ENCODE peak calls at places on chromosomes 3 and 15, in six cellular contexts. One of them, this sample, is unnamed.

GRCh38 chr3:108183178-108183577 is 39.0 kb downstream of the IFT57 start:
- DNase-seq in A549: no peak
- DNase-seq in endothelial cell: no peak
- DNase-seq in choroid plexus epithelial cell: peak
- DNase-seq in GM06990: no peak
- DNase-seq in MCF 10A: no peak
- DNase-seq in this sample: no peak

GRCh38 chr15:73934281-73934680 is 8.0 kb downstream of the LOXL1 start:
- DNase-seq in A549: no peak
- DNase-seq in MCF 10A: no peak
- DNase-seq in choroid plexus epithelial cell: no peak
- DNase-seq in GM06990: no peak
- DNase-seq in endothelial cell: no peak
- DNase-seq in this sample: no peak

GRCh38 chr15:87561641-87562040 is 694.9 kb downstream of the NTRK3 start:
- DNase-seq in endothelial cell: no peak
- DNase-seq in choroid plexus epithelial cell: no peak
- DNase-seq in GM06990: no peak
- DNase-seq in MCF 10A: no peak
- DNase-seq in A549: no peak
- DNase-seq in this sample: no peak

GRCh38 chr15:48323294-48323693 is 7.9 kb upstream of the DUT start:
- DNase-seq in GM06990: no peak
- DNase-seq in A549: no peak
- DNase-seq in endothelial cell: no peak
- DNase-seq in choroid plexus epithelial cell: no peak
- DNase-seq in MCF 10A: no peak
- DNase-seq in this sample: no peak

GRCh38 chr15:31300208-31300661 is 26.4 kb upstream of the KLF13 start:
- DNase-seq in MCF 10A: no peak
- DNase-seq in A549: no peak
- DNase-seq in choroid plexus epithelial cell: no peak
- DNase-seq in GM06990: no peak
- DNase-seq in endothelial cell: no peak
- DNase-seq in this sample: no peak

GRCh38 chr15:91685436-91685835 is 168.1 kb upstream of the SLCO3A1 start:
- DNase-seq in GM06990: no peak
- DNase-seq in endothelial cell: no peak
- DNase-seq in choroid plexus epithelial cell: no peak
- DNase-seq in MCF 10A: no peak
- DNase-seq in A549: no peak
- DNase-seq in this sample: no peak

GRCh38 chr15:69160976-69161877 is 792 bp downstream of the GLCE start:
- DNase-seq in endothelial cell: peak
- DNase-seq in choroid plexus epithelial cell: peak
- DNase-seq in MCF 10A: peak
- DNase-seq in A549: peak
- DNase-seq in GM06990: peak
- DNase-seq in this sample: no peak

GRCh38 chr3:120762575-120762974 is 20.0 kb downstream of the GTF2E1 start:
- DNase-seq in GM06990: no peak
- DNase-seq in choroid plexus epithelial cell: peak
- DNase-seq in A549: no peak
- DNase-seq in endothelial cell: no peak
- DNase-seq in MCF 10A: no peak
- DNase-seq in this sample: no peak

GRCh38 chr3:169772530-169772950 is 656 bp upstream of the MYNN start:
- DNase-seq in MCF 10A: peak
- DNase-seq in endothelial cell: peak
- DNase-seq in GM06990: no peak
- DNase-seq in choroid plexus epithelial cell: peak
- DNase-seq in A549: peak
- DNase-seq in this sample: no peak

GRCh38 chr3:118960876-118961275 is 73.8 kb downstream of the IGSF11 start:
- DNase-seq in MCF 10A: peak
- DNase-seq in choroid plexus epithelial cell: no peak
- DNase-seq in GM06990: no peak
- DNase-seq in A549: no peak
- DNase-seq in endothelial cell: no peak
- DNase-seq in this sample: no peak

GRCh38 chr3:126494204-126494603 is 18.5 kb upstream of the ZXDC start:
- DNase-seq in MCF 10A: no peak
- DNase-seq in endothelial cell: no peak
- DNase-seq in GM06990: no peak
- DNase-seq in A549: no peak
- DNase-seq in choroid plexus epithelial cell: no peak
- DNase-seq in this sample: no peak

GRCh38 chr15:72838311-72838731 is 54.8 kb upstream of the ADPGK start:
- DNase-seq in A549: no peak
- DNase-seq in endothelial cell: no peak
- DNase-seq in MCF 10A: peak
- DNase-seq in GM06990: no peak
- DNase-seq in choroid plexus epithelial cell: peak
- DNase-seq in this sample: no peak

GRCh38 chr3:129058441-129059194 is 2.0 kb upstream of the GP9 start:
- DNase-seq in choroid plexus epithelial cell: no peak
- DNase-seq in GM06990: no peak
- DNase-seq in endothelial cell: no peak
- DNase-seq in MCF 10A: peak
- DNase-seq in A549: no peak
- DNase-seq in this sample: no peak

GRCh38 chr3:108283006-108283405 is 13.3 kb upstream of the HHLA2 start:
- DNase-seq in A549: no peak
- DNase-seq in MCF 10A: no peak
- DNase-seq in choroid plexus epithelial cell: peak
- DNase-seq in GM06990: no peak
- DNase-seq in endothelial cell: no peak
- DNase-seq in this sample: no peak

GRCh38 chr3:115832265-115832664 is 209.0 kb downstream of the GAP43 start:
- DNase-seq in A549: no peak
- DNase-seq in endothelial cell: no peak
- DNase-seq in MCF 10A: no peak
- DNase-seq in GM06990: no peak
- DNase-seq in choroid plexus epithelial cell: no peak
- DNase-seq in this sample: no peak

GRCh38 chr15:80121546-80121945 is 31.3 kb upstream of the FAH start:
- DNase-seq in A549: no peak
- DNase-seq in GM06990: no peak
- DNase-seq in choroid plexus epithelial cell: no peak
- DNase-seq in MCF 10A: peak
- DNase-seq in endothelial cell: no peak
- DNase-seq in this sample: no peak

GRCh38 chr15:97248376-97248775 is 712.1 kb upstream of the ARRDC4 start:
- DNase-seq in A549: no peak
- DNase-seq in endothelial cell: no peak
- DNase-seq in choroid plexus epithelial cell: no peak
- DNase-seq in MCF 10A: no peak
- DNase-seq in GM06990: no peak
- DNase-seq in this sample: no peak

GRCh38 chr15:69664572-69665326 is 212.1 kb downstream of the RPLP1 start:
- DNase-seq in GM06990: no peak
- DNase-seq in endothelial cell: no peak
- DNase-seq in choroid plexus epithelial cell: no peak
- DNase-seq in MCF 10A: no peak
- DNase-seq in A549: peak
- DNase-seq in this sample: no peak

GRCh38 chr3:17982211-17982880 is 239.9 kb upstream of the TBC1D5 start:
- DNase-seq in endothelial cell: no peak
- DNase-seq in MCF 10A: no peak
- DNase-seq in choroid plexus epithelial cell: no peak
- DNase-seq in A549: no peak
- DNase-seq in GM06990: no peak
- DNase-seq in this sample: no peak

GRCh38 chr3:17974206-17974841 is 231.9 kb upstream of the TBC1D5 start:
- DNase-seq in MCF 10A: no peak
- DNase-seq in choroid plexus epithelial cell: peak
- DNase-seq in GM06990: no peak
- DNase-seq in A549: no peak
- DNase-seq in endothelial cell: no peak
- DNase-seq in this sample: no peak

GRCh38 chr3:17983106-17983505 is 240.7 kb upstream of the TBC1D5 start:
- DNase-seq in choroid plexus epithelial cell: no peak
- DNase-seq in A549: no peak
- DNase-seq in GM06990: no peak
- DNase-seq in endothelial cell: no peak
- DNase-seq in MCF 10A: no peak
- DNase-seq in this sample: no peak

GRCh38 chr3:17979911-17980310 is 237.5 kb upstream of the TBC1D5 start:
- DNase-seq in choroid plexus epithelial cell: no peak
- DNase-seq in A549: no peak
- DNase-seq in endothelial cell: no peak
- DNase-seq in MCF 10A: no peak
- DNase-seq in GM06990: no peak
- DNase-seq in this sample: no peak

GRCh38 chr3:17979248-17979647 is 236.8 kb upstream of the TBC1D5 start:
- DNase-seq in endothelial cell: peak
- DNase-seq in A549: no peak
- DNase-seq in choroid plexus epithelial cell: no peak
- DNase-seq in GM06990: no peak
- DNase-seq in MCF 10A: peak
- DNase-seq in this sample: no peak
- TF ChIP-seq CTCF in endothelial cell: no peak
- TF ChIP-seq CTCF in A549: peak
- TF ChIP-seq CTCF in choroid plexus epithelial cell: no peak
- TF ChIP-seq CTCF in GM06990: no peak
- TF ChIP-seq CTCF in MCF 10A: no peak
- TF ChIP-seq CTCF in this sample: peak

DNA sequence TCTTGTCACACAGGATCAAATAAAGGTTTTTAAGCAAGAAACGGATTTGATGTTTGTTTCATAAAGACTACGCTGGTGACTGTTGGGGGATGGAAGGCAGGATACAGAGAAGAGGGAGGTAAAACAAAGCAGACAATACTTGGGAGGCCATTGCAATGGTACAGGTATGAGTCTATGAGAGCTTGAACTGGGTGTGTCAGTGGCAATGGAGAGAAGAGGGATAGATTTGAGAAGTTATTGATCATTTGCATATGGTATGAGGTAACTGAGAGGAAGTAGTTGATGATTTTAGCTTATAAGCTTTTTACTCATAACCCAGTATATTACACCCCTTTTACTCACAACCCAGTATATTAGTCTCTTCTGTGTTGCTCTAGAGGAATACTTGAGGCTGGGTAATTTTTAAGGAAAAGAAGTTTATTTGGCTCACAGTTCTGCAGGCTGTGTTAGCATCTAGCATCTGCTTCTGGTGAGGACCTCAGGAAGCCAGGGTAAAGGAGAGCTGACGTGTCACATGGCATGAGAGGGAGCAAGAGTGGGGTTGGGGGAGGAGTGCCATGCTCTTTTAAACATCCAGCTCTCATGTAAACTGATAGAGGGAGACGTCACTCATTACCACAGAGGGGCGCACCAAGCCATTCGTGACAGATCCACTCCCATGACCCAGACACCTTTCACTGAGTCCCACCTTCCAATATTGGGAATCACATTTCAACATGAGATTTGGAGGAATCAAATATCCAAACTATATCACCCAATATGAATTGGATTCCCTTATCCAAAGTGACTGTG is 153.9 kb downstream of the VPS8 start:
- DNase-seq in A549: no peak
- DNase-seq in endothelial cell: no peak
- DNase-seq in choroid plexus epithelial cell: no peak
- DNase-seq in MCF 10A: no peak
- DNase-seq in GM06990: no peak
- DNase-seq in this sample: no peak
- TF ChIP-seq CTCF in A549: no peak
- TF ChIP-seq CTCF in endothelial cell: no peak
- TF ChIP-seq CTCF in choroid plexus epithelial cell: no peak
- TF ChIP-seq CTCF in MCF 10A: no peak
- TF ChIP-seq CTCF in GM06990: no peak
- TF ChIP-seq CTCF in this sample: no peak

GRCh38 chr15:52021128-52021671 is 2.2 kb downstream of the MAPK6 start:
- DNase-seq in MCF 10A: peak
- DNase-seq in A549: peak
- DNase-seq in endothelial cell: no peak
- DNase-seq in GM06990: peak
- DNase-seq in choroid plexus epithelial cell: peak
- DNase-seq in this sample: peak
- TF ChIP-seq CTCF in MCF 10A: no peak
- TF ChIP-seq CTCF in A549: no peak
- TF ChIP-seq CTCF in endothelial cell: no peak
- TF ChIP-seq CTCF in GM06990: no peak
- TF ChIP-seq CTCF in choroid plexus epithelial cell: no peak
- TF ChIP-seq CTCF in this sample: no peak

GRCh38 chr3:133168025-133168401 is 129.8 kb downstream of the TMEM108 start:
- DNase-seq in MCF 10A: no peak
- DNase-seq in GM06990: no peak
- DNase-seq in choroid plexus epithelial cell: no peak
- DNase-seq in A549: no peak
- DNase-seq in endothelial cell: no peak
- DNase-seq in this sample: no peak
- TF ChIP-seq CTCF in MCF 10A: no peak
- TF ChIP-seq CTCF in GM06990: no peak
- TF ChIP-seq CTCF in choroid plexus epithelial cell: no peak
- TF ChIP-seq CTCF in A549: no peak
- TF ChIP-seq CTCF in endothelial cell: peak
- TF ChIP-seq CTCF in this sample: no peak

This sample was measured in GM12864.